ENCODE peak calls at places on chromosome 16, in seven cellular contexts. One of them, this sample, is unnamed.

GRCh38 chr16:2280981-2281542 is 13.1 kb upstream of the RNPS1 start:
- DNase-seq in GOT3: no peak
- DNase-seq in stomach: no peak
- DNase-seq in stimulated activated CD8-positive, alpha-beta memory T cell treated with anti-CD3 and anti-CD28 coated beads, Interleukin-7, amount 100 ng/mL, for 48 hours: no peak
- DNase-seq in Jurkat, Clone E6-1: no peak
- DNase-seq in fibroblast of the conjunctiva: no peak
- DNase-seq in NCI-H1092 treated with DMSO at 0.1 percent for 48 hours: no peak
- DNase-seq in this sample: no peak

GRCh38 chr16:64428463-64428862 is 693.4 kb downstream of the CDH11 start:
- DNase-seq in GOT3: no peak
- DNase-seq in stomach: no peak
- DNase-seq in stimulated activated CD8-positive, alpha-beta memory T cell treated with anti-CD3 and anti-CD28 coated beads, Interleukin-7, amount 100 ng/mL, for 48 hours: no peak
- DNase-seq in Jurkat, Clone E6-1: no peak
- DNase-seq in fibroblast of the conjunctiva: peak; percentile 68
- DNase-seq in NCI-H1092 treated with DMSO at 0.1 percent for 48 hours: no peak
- DNase-seq in this sample: no peak

GRCh38 chr16:3112058-3112880 is at the start of gene ZNF205:
- DNase-seq in GOT3: no peak
- DNase-seq in stomach: peak; percentile 79
- DNase-seq in stimulated activated CD8-positive, alpha-beta memory T cell treated with anti-CD3 and anti-CD28 coated beads, Interleukin-7, amount 100 ng/mL, for 48 hours: no peak
- DNase-seq in Jurkat, Clone E6-1: no peak
- DNase-seq in fibroblast of the conjunctiva: no peak
- DNase-seq in NCI-H1092 treated with DMSO at 0.1 percent for 48 hours: peak; percentile 83
- DNase-seq in this sample: peak; percentile 84

GRCh38 chr16:52283018-52283417 is 263.9 kb downstream of the TOX3 start:
- DNase-seq in GOT3: no peak
- DNase-seq in stomach: no peak
- DNase-seq in stimulated activated CD8-positive, alpha-beta memory T cell treated with anti-CD3 and anti-CD28 coated beads, Interleukin-7, amount 100 ng/mL, for 48 hours: no peak
- DNase-seq in Jurkat, Clone E6-1: no peak
- DNase-seq in fibroblast of the conjunctiva: no peak
- DNase-seq in NCI-H1092 treated with DMSO at 0.1 percent for 48 hours: no peak
- DNase-seq in this sample: no peak

GRCh38 chr16:77898671-77899211 is 110.4 kb downstream of the VAT1L start:
- DNase-seq in GOT3: no peak
- DNase-seq in stomach: no peak
- DNase-seq in stimulated activated CD8-positive, alpha-beta memory T cell treated with anti-CD3 and anti-CD28 coated beads, Interleukin-7, amount 100 ng/mL, for 48 hours: no peak
- DNase-seq in Jurkat, Clone E6-1: no peak
- DNase-seq in fibroblast of the conjunctiva: peak; percentile 72
- DNase-seq in NCI-H1092 treated with DMSO at 0.1 percent for 48 hours: peak; percentile 25
- DNase-seq in this sample: no peak

GRCh38 chr16:56041556-56042140 is 149.6 kb upstream of the GNAO1 start:
- DNase-seq in GOT3: no peak
- DNase-seq in stomach: no peak
- DNase-seq in stimulated activated CD8-positive, alpha-beta memory T cell treated with anti-CD3 and anti-CD28 coated beads, Interleukin-7, amount 100 ng/mL, for 48 hours: no peak
- DNase-seq in Jurkat, Clone E6-1: no peak
- DNase-seq in fibroblast of the conjunctiva: no peak
- DNase-seq in NCI-H1092 treated with DMSO at 0.1 percent for 48 hours: peak; percentile 52
- DNase-seq in this sample: no peak

GRCh38 chr16:23575834-23576233 is 18.3 kb downstream of the UBFD1 start:
- DNase-seq in GOT3: no peak
- DNase-seq in stomach: no peak
- DNase-seq in stimulated activated CD8-positive, alpha-beta memory T cell treated with anti-CD3 and anti-CD28 coated beads, Interleukin-7, amount 100 ng/mL, for 48 hours: no peak
- DNase-seq in Jurkat, Clone E6-1: peak; percentile 19
- DNase-seq in fibroblast of the conjunctiva: no peak
- DNase-seq in NCI-H1092 treated with DMSO at 0.1 percent for 48 hours: no peak
- DNase-seq in this sample: no peak

GRCh38 chr16:86578499-86579267 is at the start of gene FOXL1:
- DNase-seq in GOT3: no peak
- DNase-seq in stomach: no peak
- DNase-seq in stimulated activated CD8-positive, alpha-beta memory T cell treated with anti-CD3 and anti-CD28 coated beads, Interleukin-7, amount 100 ng/mL, for 48 hours: no peak
- DNase-seq in Jurkat, Clone E6-1: no peak
- DNase-seq in fibroblast of the conjunctiva: no peak
- DNase-seq in NCI-H1092 treated with DMSO at 0.1 percent for 48 hours: no peak
- DNase-seq in this sample: no peak

GRCh38 chr16:15043344-15043743 is 12.5 kb downstream of the NTAN1 start:
- DNase-seq in GOT3: no peak
- DNase-seq in stomach: no peak
- DNase-seq in stimulated activated CD8-positive, alpha-beta memory T cell treated with anti-CD3 and anti-CD28 coated beads, Interleukin-7, amount 100 ng/mL, for 48 hours: no peak
- DNase-seq in Jurkat, Clone E6-1: no peak
- DNase-seq in fibroblast of the conjunctiva: no peak
- DNase-seq in NCI-H1092 treated with DMSO at 0.1 percent for 48 hours: no peak
- DNase-seq in this sample: no peak

GRCh38 chr16:88911946-88912310 is 45.5 kb upstream of the PABPN1L start:
- DNase-seq in GOT3: no peak
- DNase-seq in stomach: no peak
- DNase-seq in stimulated activated CD8-positive, alpha-beta memory T cell treated with anti-CD3 and anti-CD28 coated beads, Interleukin-7, amount 100 ng/mL, for 48 hours: no peak
- DNase-seq in Jurkat, Clone E6-1: no peak
- DNase-seq in fibroblast of the conjunctiva: no peak
- DNase-seq in NCI-H1092 treated with DMSO at 0.1 percent for 48 hours: no peak
- DNase-seq in this sample: no peak

GRCh38 chr16:86635181-86635580 is 56.8 kb downstream of the FOXL1 start:
- DNase-seq in GOT3: no peak
- DNase-seq in stomach: no peak
- DNase-seq in stimulated activated CD8-positive, alpha-beta memory T cell treated with anti-CD3 and anti-CD28 coated beads, Interleukin-7, amount 100 ng/mL, for 48 hours: no peak
- DNase-seq in Jurkat, Clone E6-1: no peak
- DNase-seq in fibroblast of the conjunctiva: peak; percentile 32
- DNase-seq in NCI-H1092 treated with DMSO at 0.1 percent for 48 hours: no peak
- DNase-seq in this sample: no peak

GRCh38 chr16:85652431-85653221 is 36.1 kb downstream of the GINS2 start:
- DNase-seq in GOT3: no peak
- DNase-seq in stomach: peak; percentile 63
- DNase-seq in stimulated activated CD8-positive, alpha-beta memory T cell treated with anti-CD3 and anti-CD28 coated beads, Interleukin-7, amount 100 ng/mL, for 48 hours: no peak
- DNase-seq in Jurkat, Clone E6-1: no peak
- DNase-seq in fibroblast of the conjunctiva: peak; percentile 20
- DNase-seq in NCI-H1092 treated with DMSO at 0.1 percent for 48 hours: peak; percentile 43
- DNase-seq in this sample: no peak

GRCh38 chr16:2033057-2033911 is 6.6 kb downstream of the NHERF2 start:
- DNase-seq in GOT3: no peak
- DNase-seq in stomach: peak; percentile 64
- DNase-seq in stimulated activated CD8-positive, alpha-beta memory T cell treated with anti-CD3 and anti-CD28 coated beads, Interleukin-7, amount 100 ng/mL, for 48 hours: no peak
- DNase-seq in Jurkat, Clone E6-1: no peak
- DNase-seq in fibroblast of the conjunctiva: no peak
- DNase-seq in NCI-H1092 treated with DMSO at 0.1 percent for 48 hours: no peak
- DNase-seq in this sample: peak; percentile 39

GRCh38 chr16:88956546-88957455 is 20.2 kb downstream of the CBFA2T3 start:
- DNase-seq in GOT3: no peak
- DNase-seq in stomach: no peak
- DNase-seq in stimulated activated CD8-positive, alpha-beta memory T cell treated with anti-CD3 and anti-CD28 coated beads, Interleukin-7, amount 100 ng/mL, for 48 hours: no peak
- DNase-seq in Jurkat, Clone E6-1: peak; percentile 51
- DNase-seq in fibroblast of the conjunctiva: no peak
- DNase-seq in NCI-H1092 treated with DMSO at 0.1 percent for 48 hours: peak; percentile 13
- DNase-seq in this sample: no peak

GRCh38 chr16:79051313-79051712 is 549.2 kb downstream of the MAF start:
- DNase-seq in GOT3: no peak
- DNase-seq in stomach: no peak
- DNase-seq in stimulated activated CD8-positive, alpha-beta memory T cell treated with anti-CD3 and anti-CD28 coated beads, Interleukin-7, amount 100 ng/mL, for 48 hours: no peak
- DNase-seq in Jurkat, Clone E6-1: no peak
- DNase-seq in fibroblast of the conjunctiva: no peak
- DNase-seq in NCI-H1092 treated with DMSO at 0.1 percent for 48 hours: no peak
- DNase-seq in this sample: no peak

GRCh38 chr16:23408242-23409201 is 44.5 kb downstream of the COG7 start:
- DNase-seq in GOT3: no peak
- DNase-seq in stomach: no peak
- DNase-seq in stimulated activated CD8-positive, alpha-beta memory T cell treated with anti-CD3 and anti-CD28 coated beads, Interleukin-7, amount 100 ng/mL, for 48 hours: no peak
- DNase-seq in Jurkat, Clone E6-1: no peak
- DNase-seq in fibroblast of the conjunctiva: no peak
- DNase-seq in NCI-H1092 treated with DMSO at 0.1 percent for 48 hours: peak; percentile 23
- DNase-seq in this sample: no peak

GRCh38 chr16:14111713-14112538 is 40.8 kb downstream of the MRTFB start:
- DNase-seq in GOT3: no peak
- DNase-seq in stomach: peak; percentile 57
- DNase-seq in stimulated activated CD8-positive, alpha-beta memory T cell treated with anti-CD3 and anti-CD28 coated beads, Interleukin-7, amount 100 ng/mL, for 48 hours: no peak
- DNase-seq in Jurkat, Clone E6-1: peak; percentile 47
- DNase-seq in fibroblast of the conjunctiva: no peak
- DNase-seq in NCI-H1092 treated with DMSO at 0.1 percent for 48 hours: peak; percentile 57
- DNase-seq in this sample: no peak

GRCh38 chr16:2485811-2486507 is 11.0 kb downstream of the TBC1D24 start:
- DNase-seq in GOT3: no peak
- DNase-seq in stomach: no peak
- DNase-seq in stimulated activated CD8-positive, alpha-beta memory T cell treated with anti-CD3 and anti-CD28 coated beads, Interleukin-7, amount 100 ng/mL, for 48 hours: no peak
- DNase-seq in Jurkat, Clone E6-1: no peak
- DNase-seq in fibroblast of the conjunctiva: no peak
- DNase-seq in NCI-H1092 treated with DMSO at 0.1 percent for 48 hours: no peak
- DNase-seq in this sample: no peak

GRCh38 chr16:6926762-6927161 is 405.9 kb upstream of the RBFOX1 start:
- DNase-seq in GOT3: no peak
- DNase-seq in stomach: no peak
- DNase-seq in stimulated activated CD8-positive, alpha-beta memory T cell treated with anti-CD3 and anti-CD28 coated beads, Interleukin-7, amount 100 ng/mL, for 48 hours: no peak
- DNase-seq in Jurkat, Clone E6-1: no peak
- DNase-seq in fibroblast of the conjunctiva: no peak
- DNase-seq in NCI-H1092 treated with DMSO at 0.1 percent for 48 hours: no peak
- DNase-seq in this sample: no peak

GRCh38 chr16:6864670-6865069 is 468.0 kb upstream of the RBFOX1 start:
- DNase-seq in GOT3: no peak
- DNase-seq in stomach: no peak
- DNase-seq in stimulated activated CD8-positive, alpha-beta memory T cell treated with anti-CD3 and anti-CD28 coated beads, Interleukin-7, amount 100 ng/mL, for 48 hours: no peak
- DNase-seq in Jurkat, Clone E6-1: no peak
- DNase-seq in fibroblast of the conjunctiva: no peak
- DNase-seq in NCI-H1092 treated with DMSO at 0.1 percent for 48 hours: no peak
- DNase-seq in this sample: no peak

GRCh38 chr16:14497245-14498082 is 132.6 kb downstream of the PARN start:
- DNase-seq in GOT3: no peak
- DNase-seq in stomach: no peak
- DNase-seq in stimulated activated CD8-positive, alpha-beta memory T cell treated with anti-CD3 and anti-CD28 coated beads, Interleukin-7, amount 100 ng/mL, for 48 hours: no peak
- DNase-seq in Jurkat, Clone E6-1: no peak
- DNase-seq in fibroblast of the conjunctiva: no peak
- DNase-seq in NCI-H1092 treated with DMSO at 0.1 percent for 48 hours: no peak
- DNase-seq in this sample: no peak

GRCh38 chr16:9787717-9788116 is 394.5 kb downstream of the GRIN2A start:
- DNase-seq in GOT3: no peak
- DNase-seq in stomach: no peak
- DNase-seq in stimulated activated CD8-positive, alpha-beta memory T cell treated with anti-CD3 and anti-CD28 coated beads, Interleukin-7, amount 100 ng/mL, for 48 hours: no peak
- DNase-seq in Jurkat, Clone E6-1: no peak
- DNase-seq in fibroblast of the conjunctiva: no peak
- DNase-seq in NCI-H1092 treated with DMSO at 0.1 percent for 48 hours: no peak
- DNase-seq in this sample: no peak

GRCh38 chr16:11257131-11257938 is 1.3 kb upstream of the SOCS1 start:
- DNase-seq in GOT3: peak; percentile 33
- DNase-seq in stomach: peak; percentile 74
- DNase-seq in stimulated activated CD8-positive, alpha-beta memory T cell treated with anti-CD3 and anti-CD28 coated beads, Interleukin-7, amount 100 ng/mL, for 48 hours: no peak
- DNase-seq in Jurkat, Clone E6-1: peak; percentile 52
- DNase-seq in fibroblast of the conjunctiva: peak; percentile 82
- DNase-seq in NCI-H1092 treated with DMSO at 0.1 percent for 48 hours: peak; percentile 84
- DNase-seq in this sample: peak; percentile 87

GRCh38 chr16:9258423-9259051 is 167.1 kb downstream of the HAPSTR1 start:
- DNase-seq in GOT3: no peak
- DNase-seq in stomach: no peak
- DNase-seq in stimulated activated CD8-positive, alpha-beta memory T cell treated with anti-CD3 and anti-CD28 coated beads, Interleukin-7, amount 100 ng/mL, for 48 hours: no peak
- DNase-seq in Jurkat, Clone E6-1: peak; percentile 51
- DNase-seq in fibroblast of the conjunctiva: peak; percentile 3
- DNase-seq in NCI-H1092 treated with DMSO at 0.1 percent for 48 hours: peak; percentile 3
- DNase-seq in this sample: no peak

GRCh38 chr16:11326084-11326736 is 19.0 kb upstream of the RMI2 start:
- DNase-seq in GOT3: no peak
- DNase-seq in stomach: no peak
- DNase-seq in stimulated activated CD8-positive, alpha-beta memory T cell treated with anti-CD3 and anti-CD28 coated beads, Interleukin-7, amount 100 ng/mL, for 48 hours: no peak
- DNase-seq in Jurkat, Clone E6-1: no peak
- DNase-seq in fibroblast of the conjunctiva: no peak
- DNase-seq in NCI-H1092 treated with DMSO at 0.1 percent for 48 hours: no peak
- DNase-seq in this sample: no peak

GRCh38 chr16:71927383-71927782 is 32.1 kb downstream of the IST1 start:
- DNase-seq in GOT3: no peak
- DNase-seq in stomach: peak; percentile 44
- DNase-seq in stimulated activated CD8-positive, alpha-beta memory T cell treated with anti-CD3 and anti-CD28 coated beads, Interleukin-7, amount 100 ng/mL, for 48 hours: no peak
- DNase-seq in Jurkat, Clone E6-1: peak; percentile 11
- DNase-seq in fibroblast of the conjunctiva: peak; percentile 82
- DNase-seq in NCI-H1092 treated with DMSO at 0.1 percent for 48 hours: no peak
- DNase-seq in this sample: peak; percentile 73